ENCODE peak calls at places on chromosomes 5 and 9, in six cellular contexts. One of them, this sample, is unnamed.

GRCh38 chr9:95620722-95621121 is 104.0 kb upstream of the PTCH1 start:
- DNase-seq in caudate nucleus: no peak
- DNase-seq in neural progenitor cell: no peak
- DNase-seq in progenitor cell of endocrine pancreas: no peak
- DNase-seq in NCI-H774: no peak
- DNase-seq in putamen: no peak
- DNase-seq in this sample: no peak

GRCh38 chr5:17216176-17216973 is 1.1 kb upstream of the BASP1 start:
- DNase-seq in neural progenitor cell: peak; percentile 93
- DNase-seq in caudate nucleus: peak; percentile 75
- DNase-seq in NCI-H774: peak; percentile 96
- DNase-seq in putamen: peak; percentile 83
- DNase-seq in progenitor cell of endocrine pancreas: peak; percentile 70
- DNase-seq in this sample: no peak

GRCh38 chr5:126868961-126869451 is 92.1 kb downstream of the LMNB1 start:
- DNase-seq in progenitor cell of endocrine pancreas: no peak
- DNase-seq in NCI-H774: no peak
- DNase-seq in putamen: no peak
- DNase-seq in caudate nucleus: peak; percentile 27
- DNase-seq in neural progenitor cell: peak; percentile 78
- DNase-seq in this sample: no peak

GRCh38 chr9:90890146-90890545 is 88.5 kb downstream of the SYK start:
- DNase-seq in caudate nucleus: no peak
- DNase-seq in putamen: no peak
- DNase-seq in NCI-H774: no peak
- DNase-seq in progenitor cell of endocrine pancreas: no peak
- DNase-seq in neural progenitor cell: peak; percentile 42
- DNase-seq in this sample: no peak

GRCh38 chr9:80072406-80072805 is 500.6 kb downstream of the TLE4 start:
- DNase-seq in progenitor cell of endocrine pancreas: no peak
- DNase-seq in neural progenitor cell: no peak
- DNase-seq in putamen: no peak
- DNase-seq in NCI-H774: no peak
- DNase-seq in caudate nucleus: no peak
- DNase-seq in this sample: no peak

GRCh38 chr9:136975624-136976023 is 1.7 kb upstream of the PTGDS start:
- DNase-seq in caudate nucleus: peak; percentile 75
- DNase-seq in progenitor cell of endocrine pancreas: no peak
- DNase-seq in putamen: peak; percentile 86
- DNase-seq in NCI-H774: no peak
- DNase-seq in neural progenitor cell: peak; percentile 37
- DNase-seq in this sample: no peak

GRCh38 chr9:124708633-124709032 is 62.5 kb downstream of the NR6A1 start:
- DNase-seq in progenitor cell of endocrine pancreas: no peak
- DNase-seq in NCI-H774: no peak
- DNase-seq in caudate nucleus: no peak
- DNase-seq in neural progenitor cell: peak; percentile 23
- DNase-seq in putamen: no peak
- DNase-seq in this sample: peak; percentile 47

GRCh38 chr5:93602261-93603149 is 19.5 kb downstream of the NR2F1 start:
- DNase-seq in NCI-H774: no peak
- DNase-seq in neural progenitor cell: peak; percentile 80
- DNase-seq in progenitor cell of endocrine pancreas: peak; percentile 30
- DNase-seq in caudate nucleus: no peak
- DNase-seq in putamen: no peak
- DNase-seq in this sample: no peak

GRCh38 chr5:139271201-139272027 is 22.1 kb upstream of the MATR3 start:
- DNase-seq in progenitor cell of endocrine pancreas: no peak
- DNase-seq in NCI-H774: peak; percentile 85
- DNase-seq in neural progenitor cell: no peak
- DNase-seq in putamen: no peak
- DNase-seq in caudate nucleus: no peak
- DNase-seq in this sample: no peak

GRCh38 chr9:136603216-136603615 is 57.4 kb upstream of the NOTCH1 start:
- DNase-seq in putamen: no peak
- DNase-seq in progenitor cell of endocrine pancreas: no peak
- DNase-seq in caudate nucleus: no peak
- DNase-seq in neural progenitor cell: no peak
- DNase-seq in NCI-H774: no peak
- DNase-seq in this sample: no peak

GRCh38 chr9:109444771-109445320 is 53.3 kb downstream of the PTPN3 start:
- DNase-seq in neural progenitor cell: no peak
- DNase-seq in putamen: no peak
- DNase-seq in progenitor cell of endocrine pancreas: no peak
- DNase-seq in caudate nucleus: no peak
- DNase-seq in NCI-H774: no peak
- DNase-seq in this sample: no peak

GRCh38 chr5:156819967-156820581 is 30.0 kb upstream of the PPP1R2B start:
- DNase-seq in putamen: no peak
- DNase-seq in neural progenitor cell: no peak
- DNase-seq in caudate nucleus: no peak
- DNase-seq in progenitor cell of endocrine pancreas: no peak
- DNase-seq in NCI-H774: no peak
- DNase-seq in this sample: no peak

GRCh38 chr9:95477441-95477840 is 39.3 kb downstream of the PTCH1 start:
- DNase-seq in NCI-H774: no peak
- DNase-seq in neural progenitor cell: peak; percentile 52
- DNase-seq in putamen: peak; percentile 92
- DNase-seq in progenitor cell of endocrine pancreas: no peak
- DNase-seq in caudate nucleus: peak; percentile 85
- DNase-seq in this sample: no peak

GRCh38 chr5:90598300-90598699 is 39.7 kb downstream of the ADGRV1 start:
- DNase-seq in progenitor cell of endocrine pancreas: no peak
- DNase-seq in NCI-H774: no peak
- DNase-seq in caudate nucleus: peak; percentile 16
- DNase-seq in putamen: no peak
- DNase-seq in neural progenitor cell: peak; percentile 49
- DNase-seq in this sample: no peak

GRCh38 chr5:173794901-173795416 is 93.2 kb upstream of the CPEB4 start:
- DNase-seq in putamen: no peak
- DNase-seq in progenitor cell of endocrine pancreas: no peak
- DNase-seq in neural progenitor cell: no peak
- DNase-seq in caudate nucleus: no peak
- DNase-seq in NCI-H774: no peak
- DNase-seq in this sample: no peak